ENCODE peak calls at places on chromosomes 1 and 21, in ten cellular contexts. One of them, this sample, is unnamed.

GRCh38 chr21:30839304-30839703 is 9.7 kb upstream of the KRTAP7-1 start:
- DNase-seq in stomach: no peak
- DNase-seq in cardiac muscle cell: peak; percentile 1
- DNase-seq in CD4-positive, alpha-beta memory T cell: no peak
- DNase-seq in mesendoderm: peak; percentile 71
- DNase-seq in upper lobe of right lung: no peak
- DNase-seq in RWPE1: peak; percentile 62
- DNase-seq in kidney: no peak
- DNase-seq in CD4-positive, CD25-positive, alpha-beta regulatory T cell: no peak
- DNase-seq in CD8-positive, alpha-beta memory T cell: no peak
- DNase-seq in this sample: peak; percentile 4

GRCh38 chr1:39087109-39087834 is 61.1 kb downstream of the NDUFS5 start:
- DNase-seq in stomach: no peak
- DNase-seq in cardiac muscle cell: peak; percentile 80
- DNase-seq in CD4-positive, alpha-beta memory T cell: no peak
- DNase-seq in mesendoderm: no peak
- DNase-seq in upper lobe of right lung: no peak
- DNase-seq in RWPE1: no peak
- DNase-seq in kidney: no peak
- DNase-seq in CD4-positive, CD25-positive, alpha-beta regulatory T cell: no peak
- DNase-seq in CD8-positive, alpha-beta memory T cell: no peak
- DNase-seq in this sample: no peak

GRCh38 chr1:246068113-246068512 is 439.0 kb downstream of the SMYD3 start:
- DNase-seq in stomach: no peak
- DNase-seq in cardiac muscle cell: no peak
- DNase-seq in CD4-positive, alpha-beta memory T cell: no peak
- DNase-seq in mesendoderm: no peak
- DNase-seq in upper lobe of right lung: no peak
- DNase-seq in RWPE1: no peak
- DNase-seq in kidney: no peak
- DNase-seq in CD4-positive, CD25-positive, alpha-beta regulatory T cell: no peak
- DNase-seq in CD8-positive, alpha-beta memory T cell: no peak
- DNase-seq in this sample: no peak

GRCh38 chr1:237875291-237875690 is 15.4 kb downstream of the ZP4 start:
- DNase-seq in stomach: no peak
- DNase-seq in cardiac muscle cell: no peak
- DNase-seq in CD4-positive, alpha-beta memory T cell: no peak
- DNase-seq in mesendoderm: no peak
- DNase-seq in upper lobe of right lung: no peak
- DNase-seq in RWPE1: no peak
- DNase-seq in kidney: no peak
- DNase-seq in CD4-positive, CD25-positive, alpha-beta regulatory T cell: no peak
- DNase-seq in CD8-positive, alpha-beta memory T cell: no peak
- DNase-seq in this sample: no peak

GRCh38 chr1:112460672-112461071 is 48.1 kb upstream of the WNT2B start:
- DNase-seq in stomach: no peak
- DNase-seq in cardiac muscle cell: no peak
- DNase-seq in CD4-positive, alpha-beta memory T cell: no peak
- DNase-seq in mesendoderm: no peak
- DNase-seq in upper lobe of right lung: no peak
- DNase-seq in RWPE1: no peak
- DNase-seq in kidney: no peak
- DNase-seq in CD4-positive, CD25-positive, alpha-beta regulatory T cell: no peak
- DNase-seq in CD8-positive, alpha-beta memory T cell: no peak
- DNase-seq in this sample: no peak

GRCh38 chr1:118154220-118154619 is 30.8 kb downstream of the SPAG17 start:
- DNase-seq in stomach: no peak
- DNase-seq in cardiac muscle cell: peak; percentile 45
- DNase-seq in CD4-positive, alpha-beta memory T cell: no peak
- DNase-seq in mesendoderm: peak; percentile 20
- DNase-seq in upper lobe of right lung: no peak
- DNase-seq in RWPE1: peak; percentile 20
- DNase-seq in kidney: no peak
- DNase-seq in CD4-positive, CD25-positive, alpha-beta regulatory T cell: no peak
- DNase-seq in CD8-positive, alpha-beta memory T cell: no peak
- DNase-seq in this sample: no peak

GRCh38 chr1:233261206-233261605 is 34.3 kb downstream of the PCNX2 start:
- DNase-seq in stomach: no peak
- DNase-seq in cardiac muscle cell: no peak
- DNase-seq in CD4-positive, alpha-beta memory T cell: no peak
- DNase-seq in mesendoderm: no peak
- DNase-seq in upper lobe of right lung: no peak
- DNase-seq in RWPE1: no peak
- DNase-seq in kidney: no peak
- DNase-seq in CD4-positive, CD25-positive, alpha-beta regulatory T cell: no peak
- DNase-seq in CD8-positive, alpha-beta memory T cell: no peak
- DNase-seq in this sample: no peak

GRCh38 chr1:57017717-57018116 is 51.9 kb upstream of the C8B start:
- DNase-seq in stomach: no peak
- DNase-seq in cardiac muscle cell: peak; percentile 13
- DNase-seq in CD4-positive, alpha-beta memory T cell: no peak
- DNase-seq in mesendoderm: peak; percentile 51
- DNase-seq in upper lobe of right lung: no peak
- DNase-seq in RWPE1: no peak
- DNase-seq in kidney: no peak
- DNase-seq in CD4-positive, CD25-positive, alpha-beta regulatory T cell: no peak
- DNase-seq in CD8-positive, alpha-beta memory T cell: no peak
- DNase-seq in this sample: no peak

GRCh38 chr1:43359696-43360095 is 915 bp downstream of the CDC20 start:
- DNase-seq in stomach: no peak
- DNase-seq in cardiac muscle cell: no peak
- DNase-seq in CD4-positive, alpha-beta memory T cell: no peak
- DNase-seq in mesendoderm: peak; percentile 35
- DNase-seq in upper lobe of right lung: no peak
- DNase-seq in RWPE1: no peak
- DNase-seq in kidney: no peak
- DNase-seq in CD4-positive, CD25-positive, alpha-beta regulatory T cell: no peak
- DNase-seq in CD8-positive, alpha-beta memory T cell: no peak
- DNase-seq in this sample: no peak

DNA sequence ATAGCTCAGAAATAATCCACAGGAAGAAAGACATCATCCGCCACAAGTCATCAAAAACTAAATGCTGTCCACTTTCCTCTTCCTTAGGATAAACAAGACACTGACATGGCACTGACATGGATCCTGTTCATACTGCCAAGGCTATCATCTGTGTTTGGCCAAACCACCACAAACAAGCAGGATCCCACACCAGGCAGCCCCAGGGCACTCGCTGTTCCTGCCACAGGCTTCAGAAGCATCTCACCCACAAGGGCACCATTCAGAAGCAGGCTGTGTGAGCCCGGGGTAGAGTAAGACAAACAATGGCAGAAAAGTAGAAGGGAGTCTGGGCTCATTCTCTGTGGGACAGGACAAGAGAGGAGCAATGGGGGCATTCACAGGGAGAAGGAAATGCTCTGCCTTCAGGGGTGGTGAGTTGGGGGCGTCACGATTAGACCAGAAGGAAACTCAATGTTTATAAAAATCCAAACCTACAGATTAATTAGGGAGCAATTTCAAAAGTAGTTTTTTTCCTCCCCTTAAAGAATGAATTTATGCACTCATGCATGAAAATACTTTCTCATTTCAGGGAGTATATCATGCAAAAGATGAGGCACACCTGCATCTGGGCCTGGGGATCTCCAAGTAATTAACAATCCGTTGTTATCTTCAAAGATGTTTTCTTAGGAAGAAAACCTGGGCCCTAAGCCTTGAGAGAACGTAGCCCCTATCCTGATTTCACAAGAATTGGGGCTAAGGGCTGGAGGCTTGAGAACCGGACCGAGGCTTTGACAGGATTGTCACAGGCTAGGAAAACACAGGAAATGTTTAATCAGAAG is 43.3 kb upstream of the ATP1A1 start:
- DNase-seq in stomach: no peak
- DNase-seq in cardiac muscle cell: peak; percentile 49
- DNase-seq in CD4-positive, alpha-beta memory T cell: no peak
- DNase-seq in mesendoderm: no peak
- DNase-seq in upper lobe of right lung: no peak
- DNase-seq in RWPE1: no peak
- DNase-seq in kidney: no peak
- DNase-seq in CD4-positive, CD25-positive, alpha-beta regulatory T cell: no peak
- DNase-seq in CD8-positive, alpha-beta memory T cell: no peak
- DNase-seq in this sample: no peak
- H3K27ac ChIP-seq in stomach: peak overlapping the region; percentile 36
- H3K27ac ChIP-seq in cardiac muscle cell: no peak overlapping the region
- H3K27ac ChIP-seq in CD4-positive, alpha-beta memory T cell: no peak overlapping the region
- H3K27ac ChIP-seq in mesendoderm: no peak overlapping the region
- H3K27ac ChIP-seq in upper lobe of right lung: peak overlapping the region; percentile 55
- H3K27ac ChIP-seq in RWPE1: no peak overlapping the region
- H3K27ac ChIP-seq in kidney: peak overlapping the region; percentile 77
- H3K27ac ChIP-seq in CD4-positive, CD25-positive, alpha-beta regulatory T cell: no peak overlapping the region
- H3K27ac ChIP-seq in CD8-positive, alpha-beta memory T cell: no peak overlapping the region
- H3K27ac ChIP-seq in this sample: no peak overlapping the region

GRCh38 chr1:31936278-31936965 is 1.7 kb downstream of the PTP4A2 start:
- DNase-seq in stomach: no peak
- DNase-seq in cardiac muscle cell: no peak
- DNase-seq in CD4-positive, alpha-beta memory T cell: no peak
- DNase-seq in mesendoderm: no peak
- DNase-seq in upper lobe of right lung: no peak
- DNase-seq in RWPE1: no peak
- DNase-seq in kidney: no peak
- DNase-seq in CD4-positive, CD25-positive, alpha-beta regulatory T cell: no peak
- DNase-seq in CD8-positive, alpha-beta memory T cell: no peak
- DNase-seq in this sample: no peak
- H3K27ac ChIP-seq in stomach: peak overlapping the region; percentile 97
- H3K27ac ChIP-seq in cardiac muscle cell: peak overlapping the region; percentile 98
- H3K27ac ChIP-seq in CD4-positive, alpha-beta memory T cell: peak overlapping the region; percentile 70
- H3K27ac ChIP-seq in mesendoderm: no peak overlapping the region
- H3K27ac ChIP-seq in upper lobe of right lung: peak overlapping the region; percentile 84
- H3K27ac ChIP-seq in RWPE1: peak overlapping the region; percentile 80
- H3K27ac ChIP-seq in kidney: peak overlapping the region; percentile 93
- H3K27ac ChIP-seq in CD4-positive, CD25-positive, alpha-beta regulatory T cell: peak overlapping the region; percentile 86
- H3K27ac ChIP-seq in CD8-positive, alpha-beta memory T cell: peak overlapping the region; percentile 77
- H3K27ac ChIP-seq in this sample: peak overlapping the region; percentile 86

GRCh38 chr1:15410223-15410883 is 665 bp downstream of the EFHD2 start:
- DNase-seq in stomach: no peak
- DNase-seq in cardiac muscle cell: no peak
- DNase-seq in CD4-positive, alpha-beta memory T cell: peak; percentile 25
- DNase-seq in mesendoderm: no peak
- DNase-seq in upper lobe of right lung: no peak
- DNase-seq in RWPE1: no peak
- DNase-seq in kidney: peak; percentile 83
- DNase-seq in CD4-positive, CD25-positive, alpha-beta regulatory T cell: no peak
- DNase-seq in CD8-positive, alpha-beta memory T cell: peak; percentile 59
- DNase-seq in this sample: no peak

GRCh38 chr1:15407579-15407978 is 2.1 kb upstream of the EFHD2 start:
- DNase-seq in stomach: no peak
- DNase-seq in cardiac muscle cell: no peak
- DNase-seq in CD4-positive, alpha-beta memory T cell: no peak
- DNase-seq in mesendoderm: no peak
- DNase-seq in upper lobe of right lung: no peak
- DNase-seq in RWPE1: no peak
- DNase-seq in kidney: no peak
- DNase-seq in CD4-positive, CD25-positive, alpha-beta regulatory T cell: no peak
- DNase-seq in CD8-positive, alpha-beta memory T cell: no peak
- DNase-seq in this sample: no peak

GRCh38 chr1:15408890-15409399 is 743 bp upstream of the EFHD2 start:
- DNase-seq in stomach: no peak
- DNase-seq in cardiac muscle cell: no peak
- DNase-seq in CD4-positive, alpha-beta memory T cell: no peak
- DNase-seq in mesendoderm: peak; percentile 53
- DNase-seq in upper lobe of right lung: no peak
- DNase-seq in RWPE1: no peak
- DNase-seq in kidney: no peak
- DNase-seq in CD4-positive, CD25-positive, alpha-beta regulatory T cell: no peak
- DNase-seq in CD8-positive, alpha-beta memory T cell: no peak
- DNase-seq in this sample: no peak

GRCh38 chr1:15410884-15411245 is 1.2 kb downstream of the EFHD2 start:
- DNase-seq in stomach: no peak
- DNase-seq in cardiac muscle cell: no peak
- DNase-seq in CD4-positive, alpha-beta memory T cell: no peak
- DNase-seq in mesendoderm: no peak
- DNase-seq in upper lobe of right lung: no peak
- DNase-seq in RWPE1: no peak
- DNase-seq in kidney: peak; percentile 79
- DNase-seq in CD4-positive, CD25-positive, alpha-beta regulatory T cell: no peak
- DNase-seq in CD8-positive, alpha-beta memory T cell: no peak
- DNase-seq in this sample: no peak

DNA sequence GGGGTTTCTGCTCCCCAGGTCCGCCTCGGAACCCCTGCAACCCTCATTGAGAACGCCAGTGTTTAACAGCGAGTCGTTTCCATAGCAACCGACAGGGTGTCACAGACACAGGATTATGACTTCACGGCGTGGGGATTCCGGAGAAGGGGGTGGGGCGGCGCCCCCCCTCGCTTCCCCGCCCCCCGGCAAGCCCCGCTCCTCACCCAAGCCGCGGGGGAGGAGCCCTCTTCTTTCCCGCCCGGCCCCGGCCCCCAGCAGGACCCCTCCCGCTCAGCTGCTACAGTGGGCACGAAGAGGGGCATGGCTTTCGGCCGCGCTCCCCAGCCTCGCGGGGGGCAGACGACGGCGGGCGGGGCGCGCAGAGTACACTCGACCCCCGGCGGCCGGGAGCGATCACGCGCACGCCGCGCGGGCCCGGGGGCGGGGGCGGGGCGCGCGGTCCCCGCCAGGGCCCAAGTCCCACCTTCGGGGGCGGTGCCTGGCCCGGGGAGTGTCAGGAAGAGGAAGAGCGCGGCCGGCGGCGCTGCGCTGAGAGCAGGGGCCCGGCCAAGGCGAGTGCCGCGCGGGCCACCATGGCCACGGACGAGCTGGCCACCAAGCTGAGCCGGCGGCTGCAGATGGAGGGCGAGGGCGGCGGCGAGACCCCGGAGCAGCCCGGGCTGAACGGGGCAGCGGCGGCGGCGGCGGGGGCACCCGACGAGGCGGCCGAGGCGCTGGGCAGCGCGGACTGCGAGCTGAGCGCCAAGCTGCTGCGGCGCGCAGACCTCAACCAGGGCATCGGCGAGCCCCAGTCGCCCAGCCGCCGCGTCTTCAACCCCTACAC is at the start of gene EFHD2:
- DNase-seq in stomach: peak; percentile 89
- DNase-seq in cardiac muscle cell: peak; percentile 71
- DNase-seq in CD4-positive, alpha-beta memory T cell: peak; percentile 84
- DNase-seq in mesendoderm: peak; percentile 89
- DNase-seq in upper lobe of right lung: peak; percentile 94
- DNase-seq in RWPE1: peak; percentile 80
- DNase-seq in kidney: peak; percentile 94
- DNase-seq in CD4-positive, CD25-positive, alpha-beta regulatory T cell: peak; percentile 88
- DNase-seq in CD8-positive, alpha-beta memory T cell: peak; percentile 95
- DNase-seq in this sample: peak; percentile 82
- H3K27ac ChIP-seq in stomach: peak within 1 kb of the TSS; percentile 93
- H3K27ac ChIP-seq in cardiac muscle cell: no peak within 1 kb of the TSS
- H3K27ac ChIP-seq in CD4-positive, alpha-beta memory T cell: peak within 1 kb of the TSS; percentile 92
- H3K27ac ChIP-seq in mesendoderm: no peak within 1 kb of the TSS
- H3K27ac ChIP-seq in upper lobe of right lung: peak within 1 kb of the TSS; percentile 68
- H3K27ac ChIP-seq in RWPE1: peak within 1 kb of the TSS; percentile 71
- H3K27ac ChIP-seq in kidney: no peak within 1 kb of the TSS
- H3K27ac ChIP-seq in CD4-positive, CD25-positive, alpha-beta regulatory T cell: peak within 1 kb of the TSS; percentile 77
- H3K27ac ChIP-seq in CD8-positive, alpha-beta memory T cell: peak within 1 kb of the TSS; percentile 90
- H3K27ac ChIP-seq in this sample: peak within 1 kb of the TSS; percentile 55

DNA sequence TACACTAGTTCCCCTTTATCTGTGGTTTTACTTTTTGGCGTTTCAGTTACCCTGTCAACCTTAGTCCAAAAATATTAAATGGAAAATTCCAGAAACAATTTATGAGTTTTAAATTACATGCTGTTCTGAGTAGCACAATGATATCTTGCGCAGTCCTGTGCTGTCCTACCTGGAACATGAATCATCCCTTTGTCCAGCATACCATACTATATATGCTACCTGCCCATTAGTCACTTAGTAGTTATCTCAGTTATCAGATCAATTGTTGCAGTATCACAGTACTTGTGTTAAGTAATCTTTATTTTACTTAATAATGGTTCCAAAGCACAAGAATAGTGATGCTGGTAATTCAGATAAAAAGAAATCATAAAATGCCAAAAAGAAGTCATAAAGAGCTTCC is 52.7 kb downstream of the AGBL4 start:
- DNase-seq in stomach: no peak
- DNase-seq in cardiac muscle cell: no peak
- DNase-seq in CD4-positive, alpha-beta memory T cell: no peak
- DNase-seq in mesendoderm: no peak
- DNase-seq in upper lobe of right lung: no peak
- DNase-seq in RWPE1: no peak
- DNase-seq in kidney: no peak
- DNase-seq in CD4-positive, CD25-positive, alpha-beta regulatory T cell: no peak
- DNase-seq in CD8-positive, alpha-beta memory T cell: no peak
- DNase-seq in this sample: no peak
- H3K27ac ChIP-seq in stomach: no peak overlapping the region
- H3K27ac ChIP-seq in cardiac muscle cell: no peak overlapping the region
- H3K27ac ChIP-seq in CD4-positive, alpha-beta memory T cell: no peak overlapping the region
- H3K27ac ChIP-seq in mesendoderm: no peak overlapping the region
- H3K27ac ChIP-seq in upper lobe of right lung: no peak overlapping the region
- H3K27ac ChIP-seq in RWPE1: no peak overlapping the region
- H3K27ac ChIP-seq in kidney: no peak overlapping the region
- H3K27ac ChIP-seq in CD4-positive, CD25-positive, alpha-beta regulatory T cell: no peak overlapping the region
- H3K27ac ChIP-seq in CD8-positive, alpha-beta memory T cell: no peak overlapping the region
- H3K27ac ChIP-seq in this sample: no peak overlapping the region